ENCODE peak calls at places on chromosomes 1 and 21, in six cellular contexts. G, V, S, X, F and Z are unnamed samples.

GRCh38 chr1:211476200-211476849 is 15.6 kb downstream of the RD3 start:
- DNase-seq in G (peak), V (peak), S (no peak), X (peak), F (peak), Z (peak)

GRCh38 chr1:247335871-247336270 is 4.2 kb upstream of the ZNF496 start:
- DNase-seq in G (no peak), V (no peak), S (no peak), X (peak), F (no peak), Z (no peak)

GRCh38 chr21:42142141-42142540 is 71.0 kb downstream of the UMODL1 start:
- DNase-seq in G (no peak), V (no peak), S (no peak), X (no peak), F (no peak), Z (no peak)

GRCh38 chr1:22761821-22762220 is 51.2 kb downstream of the EPHB2 start:
- DNase-seq in G (no peak), V (no peak), S (no peak), X (no peak), F (no peak), Z (no peak)

GRCh38 chr1:85361106-85361505 is 84.7 kb upstream of the BCL10 start:
- DNase-seq in G (no peak), V (peak), S (no peak), X (peak), F (no peak), Z (no peak)

GRCh38 chr1:81600878-81601658 is 199.7 kb upstream of the ADGRL2 start:
- DNase-seq in G (no peak), V (no peak), S (no peak), X (no peak), F (no peak), Z (no peak)

GRCh38 chr21:39106881-39107462 is 76.3 kb downstream of the PSMG1 start:
- DNase-seq in G (no peak), V (no peak), S (no peak), X (no peak), F (no peak), Z (no peak)

GRCh38 chr1:215198021-215198420 is 115.5 kb downstream of the KCNK2 start:
- DNase-seq in G (no peak), V (no peak), S (no peak), X (no peak), F (no peak), Z (no peak)

GRCh38 chr1:180953291-180953747 is 40.6 kb downstream of the KIAA1614 start:
- DNase-seq in G (peak), V (no peak), S (no peak), X (no peak), F (peak), Z (no peak)

GRCh38 chr1:19967808-19968207 is 11.6 kb downstream of the PLA2G2A start:
- DNase-seq in G (no peak), V (no peak), S (no peak), X (peak), F (no peak), Z (no peak)

DNA sequence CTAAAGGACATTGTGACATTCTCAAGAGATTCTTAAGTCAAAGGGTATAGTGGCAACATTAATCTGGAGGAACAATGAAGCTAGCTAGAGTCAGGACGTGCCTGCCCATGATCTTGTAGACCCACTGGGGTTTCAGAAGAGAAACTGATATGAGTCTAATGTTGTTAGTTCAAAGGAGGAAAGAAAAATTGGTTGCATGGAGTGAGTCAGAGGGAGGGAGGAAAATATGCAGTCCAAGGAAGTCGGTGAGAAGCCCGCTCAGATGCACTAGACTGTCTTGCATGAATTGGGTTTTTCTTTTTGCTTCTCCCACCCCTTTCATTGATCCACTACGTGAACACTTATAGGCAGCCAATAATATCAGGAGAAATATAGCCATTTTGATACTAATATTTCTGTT is 53.8 kb upstream of the SYT14 start:
- DNase-seq in G (no peak), V (peak), S (no peak), X (no peak), F (no peak), Z (no peak)
- H3K27ac ChIP-seq in G (peak), V (peak), S (peak), X (no peak), F (no peak), Z (no peak)

GRCh38 chr1:2130156-2130555 is 64.4 kb downstream of the FAAP20 start:
- DNase-seq in G (no peak), V (no peak), S (no peak), X (no peak), F (no peak), Z (no peak)

GRCh38 chr1:2129256-2129943 is 65.2 kb downstream of the FAAP20 start:
- DNase-seq in G (no peak), V (no peak), S (no peak), X (no peak), F (no peak), Z (no peak)

GRCh38 chr1:2127181-2128145 is 67.1 kb downstream of the FAAP20 start:
- DNase-seq in G (no peak), V (no peak), S (no peak), X (peak), F (no peak), Z (no peak)

GRCh38 chr1:2126331-2127180 is 68.0 kb downstream of the FAAP20 start:
- DNase-seq in G (no peak), V (no peak), S (no peak), X (peak), F (no peak), Z (no peak)

DNA sequence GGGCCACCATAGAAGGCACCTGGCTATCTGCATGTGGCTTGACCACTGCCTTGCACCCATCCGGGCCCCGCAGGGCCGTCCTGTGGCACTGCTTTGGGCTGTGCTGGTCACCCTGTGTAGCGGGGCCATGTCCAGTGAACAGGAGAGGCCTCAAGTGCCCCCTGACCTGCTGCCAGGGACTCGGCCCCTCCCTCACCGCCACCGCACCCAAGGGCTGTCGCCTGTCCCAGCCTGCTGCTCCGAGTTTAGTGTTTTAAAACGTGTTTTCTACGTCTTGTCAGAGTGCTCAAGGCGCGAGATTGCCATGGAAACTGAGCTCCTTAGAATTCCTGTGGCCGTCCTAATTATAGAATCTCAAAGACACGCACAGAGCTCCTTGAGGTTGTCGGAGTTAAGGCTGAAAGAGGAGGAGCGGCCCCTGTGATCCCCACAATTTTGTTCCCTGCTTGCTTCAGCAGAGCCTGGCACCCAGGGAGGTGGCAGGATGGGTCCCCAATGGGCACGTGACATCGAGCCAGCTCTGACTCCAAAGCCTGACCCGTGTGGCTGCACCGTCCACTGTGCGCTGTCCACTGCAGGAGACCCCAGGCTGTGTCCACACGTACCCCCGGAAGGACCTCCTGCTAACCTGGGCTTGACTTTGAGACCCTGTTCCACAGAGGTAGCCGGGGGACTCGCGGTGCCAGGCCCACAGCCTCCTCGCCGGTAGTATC is 66.2 kb downstream of the FAAP20 start:
- DNase-seq in G (no peak), V (no peak), S (no peak), X (peak), F (no peak), Z (no peak)
- H3K27ac ChIP-seq in G (no peak), V (no peak), S (no peak), X (no peak), F (no peak), Z (no peak)

GRCh38 chr1:78223417-78224215 is 177.8 kb downstream of the GIPC2 start:
- DNase-seq in G (no peak), V (peak), S (no peak), X (no peak), F (no peak), Z (no peak)
- H3K27ac ChIP-seq in G (no peak), V (no peak), S (no peak), X (no peak), F (no peak), Z (no peak)

DNA sequence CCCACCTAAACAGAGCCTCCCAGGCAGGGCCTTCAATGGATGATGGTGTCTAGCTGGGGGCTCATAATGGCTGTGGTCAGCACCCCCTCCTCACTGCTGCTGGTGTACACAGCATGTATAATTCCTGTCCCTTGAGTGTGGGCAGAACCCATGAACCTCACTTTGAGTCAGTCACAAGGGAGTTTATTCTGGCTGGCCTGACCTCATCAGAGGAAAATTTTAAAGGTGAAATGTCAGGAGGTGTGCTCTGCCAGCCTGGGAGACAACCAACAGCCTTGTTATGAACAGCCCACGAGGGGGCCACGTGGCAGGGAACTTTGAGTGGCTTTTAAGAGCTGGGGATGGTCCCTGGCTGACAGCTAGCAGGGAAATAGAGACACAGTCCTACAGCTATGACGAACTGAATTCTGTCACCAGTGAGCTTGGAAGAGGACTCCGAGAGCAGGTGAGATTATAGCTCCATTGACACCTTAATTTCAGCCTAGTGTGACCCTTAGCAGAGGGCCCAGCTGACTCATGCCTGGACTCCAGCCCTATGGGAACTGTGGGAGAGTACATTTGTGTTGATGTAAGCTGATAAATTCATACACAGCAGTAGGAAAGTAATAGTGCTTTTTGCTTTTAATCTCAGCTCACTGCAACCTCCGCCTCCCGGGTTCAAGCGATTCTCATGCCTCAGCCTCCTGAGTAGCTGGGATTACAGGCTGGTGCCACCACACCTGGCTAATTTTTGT is 73.5 kb upstream of the RUNX3 start:
- DNase-seq in G (no peak), V (peak), S (no peak), X (no peak), F (no peak), Z (no peak)
- H3K27ac ChIP-seq in G (no peak), V (no peak), S (no peak), X (no peak), F (no peak), Z (no peak)